ENCODE peak calls at places on chromosomes 11 and 22, in four cellular contexts. H, Z, W and C are unnamed samples.

GRCh38 chr22:25137577-25138525 is 61.8 kb upstream of the CRYBB3 start:
- DNase-seq in H (no peak), Z (no peak), W (peak; percentile 4), C (no peak)

GRCh38 chr11:1649021-1649420 is 19.4 kb downstream of the KRTAP5-5 start:
- DNase-seq in Z (no peak), H (no peak), W (no peak), C (no peak)

GRCh38 chr11:45079075-45079444 is 67.4 kb upstream of the PRDM11 start:
- DNase-seq in Z (no peak), W (no peak), H (no peak), C (no peak)

GRCh38 chr11:8209208-8209807 is 40.5 kb upstream of the RIC3 start:
- DNase-seq in Z (no peak), H (peak; percentile 86), W (no peak), C (no peak)

GRCh38 chr11:69213315-69213714 is 57.6 kb downstream of the SMIM38 start:
- DNase-seq in Z (no peak), W (no peak), H (no peak), C (no peak)

GRCh38 chr11:116224154-116224888 is 548.5 kb downstream of the BUD13 start:
- DNase-seq in Z (peak; percentile 42), H (no peak), W (peak; percentile 6), C (peak; percentile 65)

GRCh38 chr11:128766687-128767086 is 72.8 kb downstream of the FLI1 start:
- DNase-seq in Z (no peak), W (no peak), H (no peak), C (no peak)

GRCh38 chr11:429391-429790 is 12.4 kb downstream of the ANO9 start:
- DNase-seq in Z (no peak), H (peak; percentile 84), W (no peak), C (no peak)

GRCh38 chr11:94515398-94515797 is 3.1 kb downstream of the C11orf97 start:
- DNase-seq in H (no peak), Z (no peak), W (no peak), C (no peak)

GRCh38 chr22:30298005-30298701 is 8.8 kb upstream of the CASTOR1 start:
- DNase-seq in Z (no peak), H (no peak), W (no peak), C (no peak)

GRCh38 chr11:128189823-128190222 is 397.5 kb downstream of the ETS1 start:
- DNase-seq in Z (no peak), W (no peak), H (no peak), C (no peak)

GRCh38 chr11:107472966-107473365 is 15.3 kb upstream of the CWF19L2 start:
- DNase-seq in Z (no peak), H (no peak), W (no peak), C (no peak)

GRCh38 chr11:64428685-64429084 is 69.7 kb downstream of the RPS6KA4 start:
- DNase-seq in W (no peak), Z (no peak), H (no peak), C (no peak)

GRCh38 chr11:76248210-76248609 is 41.9 kb upstream of the WNT11 start:
- DNase-seq in H (no peak), Z (no peak), W (no peak), C (no peak)
- TF ChIP-seq CTCF in H (no peak), Z (peak; percentile 31), W (peak; percentile 61), C (peak; percentile 31)

GRCh38 chr11:70443043-70444030 is 45.0 kb downstream of the CTTN start:
- DNase-seq in W (no peak), H (no peak), Z (no peak), C (no peak)

GRCh38 chr11:70445605-70446004 is 47.3 kb downstream of the CTTN start:
- DNase-seq in H (no peak), Z (no peak), W (no peak), C (no peak)

GRCh38 chr11:70445091-70445490 is 46.8 kb downstream of the CTTN start:
- DNase-seq in W (no peak), H (no peak), Z (no peak), C (no peak)

GRCh38 chr11:70454197-70454767 is 56.0 kb downstream of the CTTN start:
- DNase-seq in H (no peak), W (no peak), Z (no peak), C (no peak)

GRCh38 chr11:70448983-70449567 is 50.7 kb downstream of the CTTN start:
- DNase-seq in Z (no peak), W (peak; percentile 16), H (no peak), C (peak; percentile 55)
- TF ChIP-seq CTCF in Z (peak; percentile 54), W (peak; percentile 89), H (no peak), C (peak; percentile 80)

GRCh38 chr22:32204211-32204855 is 540 bp downstream of the RFPL2 start:
- DNase-seq in H (peak; percentile 75), W (no peak), Z (no peak), C (no peak)
- TF ChIP-seq CTCF in H (no peak), W (no peak), Z (no peak), C (no peak)

DNA sequence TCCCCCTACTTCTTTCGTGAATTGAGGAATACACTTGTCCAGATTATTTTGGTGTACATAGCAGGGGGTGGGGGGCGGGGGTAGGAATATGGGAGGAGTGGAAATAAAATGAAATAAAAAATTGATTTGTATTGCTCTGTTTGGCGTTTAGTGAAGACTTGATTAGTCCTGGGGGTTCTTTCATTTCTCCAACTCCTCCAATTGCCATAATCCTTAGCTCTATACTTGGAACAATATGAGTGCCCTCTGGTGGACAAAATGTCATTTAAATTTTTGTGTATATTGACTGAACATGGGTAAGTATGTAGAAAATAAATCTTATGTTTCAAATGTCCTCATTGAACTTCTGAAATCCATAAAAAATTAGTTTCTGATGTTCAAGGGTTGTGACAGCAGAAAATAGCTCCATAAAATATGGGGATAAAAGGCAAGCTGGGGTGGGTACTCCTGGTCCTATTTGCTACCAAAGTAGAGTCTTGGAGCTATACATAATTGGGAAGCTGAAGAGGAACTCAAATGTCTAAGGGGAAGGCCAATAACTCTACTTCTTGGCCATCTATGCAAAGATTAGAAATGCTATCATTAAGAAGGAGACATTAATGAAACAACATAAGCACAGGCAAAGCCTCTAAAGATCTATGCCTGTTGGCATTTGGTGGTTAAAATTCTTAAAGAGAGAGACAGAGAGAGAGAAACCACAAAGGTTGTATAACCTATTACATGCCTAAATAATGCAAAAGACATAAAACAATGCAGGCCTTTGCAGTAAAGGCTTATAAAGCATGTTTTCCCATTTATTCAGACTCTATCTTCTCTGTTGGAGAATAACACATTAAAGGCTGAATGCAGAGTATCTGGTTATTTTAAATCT is 421.6 kb downstream of the METTL15 start:
- DNase-seq in Z (no peak), H (no peak), W (peak; percentile 37), C (no peak)
- TF ChIP-seq CTCF in Z (peak; percentile 62), H (peak; percentile 37), W (peak; percentile 65), C (peak; percentile 80)

GRCh38 chr11:17397311-17398002 is 9.0 kb upstream of the KCNJ11 start:
- DNase-seq in Z (no peak), H (no peak), W (no peak), C (no peak)
- TF ChIP-seq CTCF in Z (no peak), H (no peak), W (no peak), C (no peak)

GRCh38 chr22:19724927-19725661 is 1.8 kb downstream of the GP1BB start:
- DNase-seq in W (no peak), Z (no peak), H (peak; percentile 56), C (no peak)

GRCh38 chr22:19722175-19722914 is 994 bp upstream of the GP1BB start:
- DNase-seq in Z (no peak), W (no peak), H (peak; percentile 84), C (peak; percentile 59)

GRCh38 chr22:19722915-19723164 is 499 bp upstream of the GP1BB start:
- DNase-seq in W (no peak), H (peak; percentile 61), Z (no peak), C (no peak)

GRCh38 chr22:19723165-19723989 is at the start of gene GP1BB:
- DNase-seq in H (peak; percentile 90), Z (no peak), W (no peak), C (peak; percentile 74)

DNA sequence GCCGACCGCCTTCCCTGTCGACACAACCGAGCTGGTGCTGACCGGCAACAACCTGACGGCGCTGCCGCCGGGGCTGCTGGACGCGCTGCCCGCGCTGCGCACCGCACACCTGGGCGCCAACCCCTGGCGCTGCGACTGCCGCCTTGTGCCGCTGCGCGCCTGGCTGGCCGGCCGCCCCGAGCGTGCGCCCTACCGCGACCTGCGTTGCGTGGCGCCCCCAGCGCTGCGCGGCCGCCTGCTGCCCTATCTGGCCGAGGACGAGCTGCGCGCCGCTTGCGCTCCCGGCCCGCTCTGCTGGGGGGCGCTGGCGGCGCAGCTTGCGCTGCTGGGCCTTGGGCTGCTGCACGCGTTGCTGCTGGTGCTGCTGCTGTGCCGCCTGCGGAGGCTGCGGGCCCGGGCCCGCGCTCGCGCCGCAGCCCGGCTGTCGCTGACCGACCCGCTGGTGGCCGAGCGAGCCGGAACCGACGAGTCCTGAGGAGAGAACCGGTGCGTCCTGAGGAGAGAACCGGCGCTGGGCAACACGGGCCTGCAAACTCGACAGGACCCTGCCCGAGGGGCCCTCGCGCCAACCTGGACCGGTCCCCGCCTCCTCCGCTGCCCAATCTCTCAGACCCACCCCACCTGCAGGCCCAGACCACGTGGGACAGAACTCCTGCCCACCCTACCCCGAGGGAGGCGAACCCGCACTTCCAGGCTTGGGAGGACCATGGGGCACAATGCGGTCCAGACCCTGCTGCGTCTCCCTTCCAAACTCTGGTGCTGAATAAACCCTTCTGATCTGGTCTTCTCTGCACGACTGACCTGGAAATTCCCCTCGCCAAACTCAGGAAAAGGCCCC is 870 bp downstream of the GP1BB start:
- DNase-seq in Z (peak; percentile 52), H (peak; percentile 86), W (no peak), C (peak; percentile 85)
- TF ChIP-seq CTCF in Z (peak; percentile 48), H (no peak), W (peak; percentile 27), C (peak; percentile 22)

GRCh38 chr11:3853545-3853842 is 2.0 kb upstream of the STIM1 start:
- DNase-seq in Z (no peak), W (no peak), H (no peak), C (no peak)

GRCh38 chr11:3854977-3855807 is at the start of gene STIM1:
- DNase-seq in H (peak; percentile 98), Z (peak; percentile 99), W (peak; percentile 86), C (peak; percentile 98)

GRCh38 chr11:3855808-3856491 is 486 bp downstream of the STIM1 start:
- DNase-seq in W (no peak), Z (peak; percentile 24), H (no peak), C (peak; percentile 54)

GRCh38 chr11:3853935-3854659 is 1.4 kb upstream of the STIM1 start:
- DNase-seq in H (no peak), Z (no peak), W (no peak), C (no peak)

GRCh38 chr11:3854660-3854976 is 846 bp upstream of the STIM1 start:
- DNase-seq in Z (no peak), H (no peak), W (no peak), C (no peak)
- TF ChIP-seq CTCF in Z (no peak), H (no peak), W (no peak), C (no peak)

DNA sequence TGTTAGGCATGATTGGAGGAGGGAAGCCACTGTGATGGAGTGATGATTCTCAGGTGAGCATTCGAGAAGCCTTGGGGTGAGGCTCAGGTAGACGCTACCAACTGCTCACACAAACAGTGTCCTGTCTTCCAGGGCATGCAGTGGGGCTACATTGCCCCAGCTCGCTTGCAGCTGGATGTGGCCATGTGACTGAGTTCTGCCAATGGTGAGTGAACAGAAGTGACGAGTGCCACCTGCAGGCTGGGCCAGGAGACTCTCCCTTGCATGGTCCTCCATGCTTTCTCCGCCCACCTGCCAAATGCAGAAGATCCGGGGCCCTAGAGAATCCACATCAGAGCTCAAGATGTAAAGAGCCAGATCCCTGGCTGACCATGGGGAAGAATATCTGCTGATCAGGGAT is 195.9 kb downstream of the BCR start:
- DNase-seq in W (peak; percentile 33), H (no peak), Z (no peak), C (no peak)
- TF ChIP-seq CTCF in W (peak; percentile 65), H (no peak), Z (peak; percentile 30), C (no peak)